ENCODE peak calls at places on chromosomes 12 and 14, in seven cellular contexts. Q is H9, T is GM23338, U is fibroblast of lung, K is IMR-90, M is MM.1S, R is hepatocyte. A is an unnamed sample.

GRCh38 chr12:95674631-95675030 is 115.9 kb downstream of the NTN4 start:
- DNase-seq in T (no peak), M (no peak), R (peak; percentile 44), U (no peak), K (no peak), Q (no peak), A (peak; percentile 75)

GRCh38 chr12:103455020-103455763 is 40.6 kb downstream of the C12orf42 start:
- DNase-seq in M (peak; percentile 34), K (no peak), U (no peak), Q (no peak), R (no peak), T (no peak), A (no peak)

GRCh38 chr12:47740536-47741339 is 15.4 kb upstream of the ENDOU start:
- DNase-seq in M (no peak), R (no peak), Q (no peak), K (no peak), U (no peak), T (no peak), A (peak; percentile 31)

GRCh38 chr12:15650399-15651128 is 138.6 kb downstream of the EPS8 start:
- DNase-seq in M (no peak), T (no peak), Q (no peak), U (no peak), R (no peak), K (no peak), A (no peak)

GRCh38 chr12:67355428-67356385 is 86.5 kb downstream of the CAND1 start:
- DNase-seq in Q (no peak), T (peak; percentile 83), M (peak; percentile 46), K (peak; percentile 69), R (peak; percentile 73), U (peak; percentile 65), A (peak; percentile 40)

GRCh38 chr12:53058674-53059433 is 9.0 kb downstream of the TNS2 start:
- DNase-seq in M (no peak), R (no peak), Q (peak; percentile 30), T (no peak), U (no peak), K (no peak), A (no peak)

GRCh38 chr12:118302053-118302452 is 70.7 kb downstream of the TAOK3 start:
- DNase-seq in U (peak; percentile 41), M (no peak), T (no peak), Q (no peak), K (peak; percentile 53), R (no peak), A (no peak)

GRCh38 chr12:90102957-90103652 is 394.5 kb upstream of the ATP2B1 start:
- DNase-seq in M (peak; percentile 61), K (peak; percentile 53), R (peak; percentile 45), T (peak; percentile 67), Q (no peak), U (peak; percentile 40), A (peak; percentile 19)

GRCh38 chr12:9252256-9252655 is 44.1 kb upstream of the PZP start:
- DNase-seq in M (no peak), Q (no peak), T (no peak), K (no peak), R (no peak), U (no peak), A (no peak)

GRCh38 chr12:105341010-105341409 is 10.5 kb downstream of the C12orf75 start:
- DNase-seq in Q (no peak), T (no peak), M (no peak), U (peak; percentile 63), K (peak; percentile 87), R (no peak), A (no peak)

GRCh38 chr12:50564948-50565297 is 60.1 kb downstream of the DIP2B start:
- DNase-seq in U (no peak), R (no peak), Q (no peak), M (no peak), K (no peak), T (no peak), A (no peak)

GRCh38 chr14:96783306-96784224 is 13.6 kb upstream of the VRK1 start:
- DNase-seq in M (no peak), T (no peak), K (no peak), U (peak; percentile 58), Q (no peak), R (no peak), A (no peak)

GRCh38 chr12:38691164-38691563 is 214.2 kb downstream of the CPNE8 start:
- DNase-seq in Q (no peak), M (no peak), R (no peak), K (no peak), U (peak; percentile 22), T (no peak), A (no peak)

GRCh38 chr12:69708649-69709048 is 9.5 kb upstream of the BEST3 start:
- DNase-seq in K (no peak), T (no peak), Q (no peak), M (peak; percentile 26), U (no peak), R (no peak), A (no peak)

GRCh38 chr12:130831246-130831645 is 7.8 kb downstream of the STX2 start:
- DNase-seq in K (no peak), M (no peak), Q (peak; percentile 25), T (no peak), R (no peak), U (no peak), A (no peak)

GRCh38 chr12:130827432-130827831 is 11.6 kb downstream of the STX2 start:
- DNase-seq in U (no peak), Q (peak; percentile 10), T (no peak), R (peak; percentile 37), K (no peak), M (peak; percentile 66), A (no peak)

GRCh38 chr12:130829391-130830245 is 9.4 kb downstream of the STX2 start:
- DNase-seq in M (no peak), T (no peak), K (no peak), Q (peak; percentile 38), R (no peak), U (no peak), A (peak; percentile 49)

GRCh38 chr12:130830246-130830551 is 8.9 kb downstream of the STX2 start:
- DNase-seq in M (no peak), R (no peak), Q (peak; percentile 32), T (no peak), U (no peak), K (no peak), A (no peak)

DNA sequence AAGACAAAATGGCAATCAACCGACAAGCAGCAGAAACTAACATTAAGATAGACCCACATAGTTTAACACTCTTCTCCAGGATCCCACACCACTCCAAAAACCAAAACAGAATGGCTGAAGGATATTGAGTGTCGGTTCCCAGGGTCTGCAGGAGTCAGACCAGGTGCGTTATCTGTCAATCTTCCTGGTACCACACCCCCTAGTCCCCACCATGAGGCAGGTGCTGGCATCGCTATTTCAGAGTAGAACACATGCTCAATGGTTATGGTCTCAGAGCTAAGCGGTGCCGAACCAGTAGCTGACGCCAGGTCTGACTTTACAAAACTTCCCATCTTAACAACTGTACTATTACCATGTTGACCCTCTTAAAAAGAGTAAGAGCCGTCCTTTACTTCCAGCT is 10.2 kb downstream of the STX2 start:
- DNase-seq in M (no peak), R (no peak), U (no peak), K (no peak), Q (peak; percentile 60), T (peak; percentile 61), A (no peak)
- H3K4me1 ChIP-seq in M (no peaks in the 10 kb centered on the region), R (peaks cover 28% of the 10 kb centered on the region), U (peaks cover 22% of the 10 kb centered on the region), K (peaks cover 33% of the 10 kb centered on the region), Q (peaks cover 6% of the 10 kb centered on the region), T (peaks cover 25% of the 10 kb centered on the region), A (no peaks in the 10 kb centered on the region)

DNA sequence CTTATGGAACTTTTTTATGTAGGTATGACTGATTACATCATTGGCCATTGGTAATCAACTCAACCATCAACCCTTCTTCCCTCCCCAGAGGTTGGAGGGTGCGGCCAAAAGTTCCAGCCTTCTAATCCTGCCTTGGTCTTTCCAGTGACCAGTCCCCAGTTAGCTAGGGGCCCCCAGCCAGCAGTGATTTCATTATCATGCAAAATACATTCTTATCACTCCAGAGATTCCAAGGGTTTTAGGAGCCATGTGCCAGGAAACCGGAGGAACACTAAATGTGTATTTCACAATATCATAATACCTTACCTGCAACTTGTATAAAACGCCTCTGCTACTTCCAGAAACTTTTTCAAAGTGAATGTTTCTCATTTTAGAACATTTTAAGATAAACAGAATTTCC is 181.5 kb upstream of the PELI2 start:
- DNase-seq in M (no peak), U (peak; percentile 11), K (no peak), Q (peak; percentile 46), R (no peak), T (peak; percentile 72), A (no peak)
- H2AFZ ChIP-seq in M (no peak overlapping the region), U (no peak overlapping the region), K (no peak overlapping the region), Q (no peak overlapping the region), R (no peak overlapping the region), T (no peak overlapping the region), A (no peak overlapping the region)

DNA sequence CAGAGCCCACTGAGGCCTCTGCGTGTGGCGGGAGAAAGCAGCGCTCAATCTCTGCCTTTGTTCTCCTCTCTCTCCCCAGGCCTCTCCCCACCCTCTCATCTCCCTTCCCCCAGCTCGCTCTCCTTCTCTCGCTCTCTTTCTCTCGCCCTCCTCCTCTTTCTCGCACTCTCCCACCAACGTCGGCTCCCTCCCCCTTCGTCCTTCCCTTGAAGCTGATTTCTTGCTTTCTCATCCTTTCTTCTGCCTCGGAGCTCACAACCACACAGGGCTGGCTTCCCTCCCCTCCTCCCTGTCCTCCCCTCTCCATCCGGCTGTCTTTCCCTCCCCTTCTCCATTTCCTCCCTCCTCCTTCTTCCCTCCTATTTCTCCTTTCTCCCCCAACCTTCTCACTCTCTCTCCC is 96.4 kb downstream of the LRRC74A start:
- DNase-seq in T (peak; percentile 68), Q (no peak), M (no peak), K (peak; percentile 50), R (peak; percentile 61), U (peak; percentile 77), A (no peak)
- H3K4me1 ChIP-seq in T (peaks cover 84% of the 10 kb centered on the region), Q (peaks cover 30% of the 10 kb centered on the region), M (no peaks in the 10 kb centered on the region), K (peaks cover 46% of the 10 kb centered on the region), R (peaks cover 56% of the 10 kb centered on the region), U (peaks cover 36% of the 10 kb centered on the region), A (peaks cover 86% of the 10 kb centered on the region)

GRCh38 chr12:19230896-19231295 is 101.4 kb downstream of the PLEKHA5 start:
- DNase-seq in Q (no peak), K (no peak), U (no peak), T (no peak), M (no peak), R (no peak), A (no peak)

GRCh38 chr12:19234991-19235876 is 105.7 kb downstream of the PLEKHA5 start:
- DNase-seq in M (no peak), T (no peak), K (peak; percentile 67), U (peak; percentile 64), R (no peak), Q (no peak), A (no peak)

GRCh38 chr12:19236656-19237055 is 107.1 kb downstream of the PLEKHA5 start:
- DNase-seq in U (peak; percentile 65), M (no peak), Q (no peak), R (no peak), K (peak; percentile 80), T (no peak), A (no peak)

GRCh38 chr12:19230299-19230866 is 100.8 kb downstream of the PLEKHA5 start:
- DNase-seq in M (no peak), U (no peak), R (no peak), K (no peak), T (no peak), Q (no peak), A (no peak)

DNA sequence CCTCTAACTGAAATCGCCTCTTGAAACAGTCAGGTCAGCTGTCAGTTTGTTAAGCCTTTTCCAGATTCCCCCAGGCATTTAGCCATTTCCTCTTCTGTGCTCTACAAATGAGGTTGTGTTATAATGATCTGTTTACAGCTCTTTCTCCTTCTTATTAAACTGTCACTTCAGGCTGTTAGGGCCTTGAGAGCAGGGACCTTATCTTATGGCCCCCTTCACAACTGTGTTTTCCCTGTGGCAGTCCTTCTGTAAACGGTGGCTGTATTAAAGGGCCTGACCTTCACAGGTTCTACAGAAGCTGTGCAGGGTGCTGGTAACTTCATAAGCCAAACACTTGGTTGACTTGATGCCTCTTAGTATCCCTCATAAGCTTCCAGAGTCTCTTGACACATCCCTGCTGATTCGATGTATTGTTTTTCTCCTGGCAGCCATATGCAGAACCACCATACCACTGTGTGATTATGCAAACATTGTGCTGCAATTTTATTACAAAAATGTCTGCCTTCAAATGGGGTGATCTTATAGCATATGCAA is 104.7 kb downstream of the PLEKHA5 start:
- DNase-seq in M (no peak), Q (no peak), T (no peak), R (no peak), K (peak; percentile 35), U (peak; percentile 36), A (peak; percentile 13)
- H2AFZ ChIP-seq in M (no peak overlapping the region), Q (no peak overlapping the region), T (no peak overlapping the region), R (no peak overlapping the region), K (no peak overlapping the region), U (peak overlapping the region; percentile 31), A (peak overlapping the region; percentile 24)